ENCODE peak calls at places on chromosomes 5 and 9, in seven cellular contexts. L is central memory CD4-positive, alpha-beta T cell; C is H9; I is RWPE1; F is stimulated activated CD8-positive, alpha-beta memory T cell treated with anti-CD3 and anti-CD28 coated beads, Interleukin-4, amount 100 ng/mL, for 24 hours; S is amygdala; D is NCI-H1092. B is an unnamed sample.

GRCh38 chr5:78570646-78571045 is 77.9 kb downstream of the LHFPL2 start:
- DNase-seq in L (no peak), C (no peak), I (no peak), F (no peak), S (no peak), D (no peak), B (no peak)

GRCh38 chr5:174145821-174146220 is 100.3 kb downstream of the NSG2 start:
- DNase-seq in L (no peak), C (peak), I (no peak), F (no peak), S (peak), D (no peak), B (no peak)

GRCh38 chr9:99287641-99288040 is 65.6 kb downstream of the SEC61B start:
- DNase-seq in L (no peak), C (no peak), I (no peak), F (no peak), S (no peak), D (no peak), B (no peak)

GRCh38 chr5:176998828-176999227 is 7.8 kb downstream of the UIMC1 start:
- DNase-seq in L (no peak), C (no peak), I (no peak), F (no peak), S (no peak), D (no peak), B (no peak)

GRCh38 chr5:68287976-68288755 is 72.6 kb downstream of the PIK3R1 start:
- DNase-seq in L (peak), C (peak), I (peak), F (peak), S (peak), D (no peak), B (peak)

GRCh38 chr5:123084730-123085605 is 4.1 kb upstream of the PRDM6 start:
- DNase-seq in L (no peak), C (no peak), I (no peak), F (no peak), S (no peak), D (no peak), B (no peak)

GRCh38 chr5:154401931-154402330 is 43.9 kb upstream of the SAP30L start:
- DNase-seq in L (no peak), C (no peak), I (no peak), F (no peak), S (no peak), D (no peak), B (no peak)

GRCh38 chr5:110463116-110463515 is 263.4 kb downstream of the TMEM232 start:
- DNase-seq in L (no peak), C (no peak), I (no peak), F (no peak), S (no peak), D (no peak), B (no peak)

GRCh38 chr9:116208417-116209232 is 55.0 kb downstream of the PAPPA start:
- DNase-seq in L (no peak), C (no peak), I (no peak), F (no peak), S (no peak), D (no peak), B (no peak)

GRCh38 chr5:35657877-35658276 is 40.2 kb downstream of the SPEF2 start:
- DNase-seq in L (no peak), C (no peak), I (no peak), F (no peak), S (no peak), D (no peak), B (no peak)

GRCh38 chr5:88539642-88540476 is 271.2 kb upstream of the TMEM161B start:
- DNase-seq in L (no peak), C (no peak), I (no peak), F (no peak), S (no peak), D (no peak), B (no peak)

GRCh38 chr5:139222346-139222745 is 24.2 kb upstream of the SIL1 start:
- DNase-seq in L (no peak), C (no peak), I (no peak), F (no peak), S (no peak), D (no peak), B (no peak)

GRCh38 chr9:122788831-122789230 is at the start of gene OR5C1:
- DNase-seq in L (no peak), C (no peak), I (no peak), F (no peak), S (no peak), D (no peak), B (no peak)

GRCh38 chr9:106110483-106110882 is 416.1 kb downstream of the TMEM38B start:
- DNase-seq in L (no peak), C (no peak), I (peak), F (no peak), S (no peak), D (no peak), B (no peak)

GRCh38 chr9:134325813-134326753 is at the start of gene RXRA:
- DNase-seq in L (peak), C (peak), I (peak), F (peak), S (no peak), D (peak), B (peak)

GRCh38 chr9:37468620-37469019 is 3.4 kb upstream of the ZBTB5 start:
- DNase-seq in L (no peak), C (peak), I (no peak), F (no peak), S (no peak), D (no peak), B (no peak)

GRCh38 chr5:66343370-66344071 is 199.4 kb downstream of the SREK1 start:
- DNase-seq in L (no peak), C (no peak), I (no peak), F (no peak), S (no peak), D (no peak), B (no peak)

GRCh38 chr5:34804913-34805312 is 34.1 kb upstream of the TTC23L start:
- DNase-seq in L (no peak), C (no peak), I (no peak), F (no peak), S (no peak), D (no peak), B (no peak)

B was measured in progenitor cell of endocrine pancreas.